ENCODE peak calls at places on chromosomes 16 and 17, in seven cellular contexts. E is activated naive CD8-positive, alpha-beta T cell treated with anti-CD3 and anti-CD28 coated beads for 36 hours; P is amygdala; L is NCI-H460; Z is thoracic aorta; Y is CD8-positive, alpha-beta T cell; B is CD4-positive, CD25-positive, alpha-beta regulatory T cell. W is an unnamed sample.

GRCh38 chr16:21167360-21167759 is 8.9 kb downstream of the LDAF1 start:
- DNase-seq in L (no peak), B (no peak), Y (no peak), Z (no peak), E (no peak), P (no peak), W (peak)

GRCh38 chr16:85056211-85056748 is 28.7 kb downstream of the KIAA0513 start:
- DNase-seq in Z (no peak), B (no peak), Y (no peak), L (no peak), P (no peak), E (no peak), W (peak)

GRCh38 chr17:36817483-36818048 is 119.7 kb upstream of the LHX1 start:
- DNase-seq in Z (no peak), B (no peak), E (no peak), Y (no peak), P (no peak), L (no peak), W (no peak)

GRCh38 chr17:61551255-61551742 is 39.7 kb downstream of the NACA2 start:
- DNase-seq in Y (no peak), Z (no peak), L (peak), E (no peak), P (no peak), B (peak), W (peak)

GRCh38 chr16:56294599-56294998 is 103.3 kb downstream of the GNAO1 start:
- DNase-seq in Z (no peak), P (no peak), B (no peak), E (no peak), L (no peak), Y (no peak), W (peak)

GRCh38 chr17:9512323-9513168 is 63.1 kb downstream of the STX8 start:
- DNase-seq in E (no peak), P (no peak), Y (no peak), B (no peak), Z (no peak), L (peak), W (peak)

GRCh38 chr17:7235693-7236665 is 1.7 kb upstream of the DVL2 start:
- DNase-seq in Z (no peak), L (no peak), P (no peak), Y (no peak), B (no peak), E (no peak), W (no peak)

GRCh38 chr17:336110-337021 is 16.2 kb downstream of the RPH3AL start:
- DNase-seq in L (no peak), B (peak), E (peak), Y (peak), Z (no peak), P (no peak), W (no peak)

GRCh38 chr16:18068477-18068876 is 268.1 kb downstream of the NPIPA8 start:
- DNase-seq in P (no peak), B (no peak), Z (no peak), E (no peak), L (no peak), Y (no peak), W (no peak)

GRCh38 chr16:4266372-4266771 is 6.5 kb downstream of the TFAP4 start:
- DNase-seq in Z (no peak), P (no peak), L (no peak), B (no peak), E (no peak), Y (no peak), W (no peak)

GRCh38 chr17:46935658-46936266 is 12.8 kb downstream of the GOSR2 start:
- DNase-seq in P (no peak), Y (no peak), B (no peak), Z (no peak), L (peak), E (no peak), W (no peak)